ENCODE peak calls at places on chromosomes 5 and 9, in seven cellular contexts. P is right lobe of liver, H is Peyer's patch, T is body of pancreas, G is stomach, C is heart left ventricle, M is IMR-90. W is an unnamed sample.

GRCh38 chr9:121398374-121398773 is 28.3 kb upstream of the STOM start:
- DNase-seq in M (peak; percentile 100), P (no peak), T (no peak), G (no peak), C (no peak), H (no peak), W (peak; percentile 47)

GRCh38 chr9:14320272-14321245 is 6.6 kb upstream of the NFIB start:
- DNase-seq in P (no peak), G (peak; percentile 43), T (no peak), M (peak; percentile 95), C (no peak), H (no peak), W (no peak)

GRCh38 chr5:124824637-124825158 is 78.3 kb upstream of the ZNF608 start:
- DNase-seq in H (no peak), M (peak; percentile 85), P (no peak), C (no peak), T (peak; percentile 24), G (no peak), W (no peak)

GRCh38 chr5:142872795-142873194 is 102.6 kb downstream of the ARHGAP26 start:
- DNase-seq in M (peak; percentile 65), P (no peak), C (no peak), H (no peak), T (peak; percentile 81), G (peak; percentile 53), W (peak; percentile 63)

GRCh38 chr9:87381050-87381711 is 116.5 kb upstream of the DAPK1 start:
- DNase-seq in M (peak; percentile 18), G (no peak), P (no peak), H (no peak), T (no peak), C (no peak), W (no peak)

GRCh38 chr5:149372041-149372805 is 6.9 kb downstream of the IL17B start:
- DNase-seq in M (no peak), T (no peak), P (peak; percentile 21), C (no peak), G (no peak), H (no peak), W (no peak)

GRCh38 chr5:88829053-88829452 is 53.9 kb downstream of the MEF2C start:
- DNase-seq in H (peak; percentile 35), T (no peak), M (no peak), P (no peak), G (no peak), C (no peak), W (no peak)

GRCh38 chr5:107502711-107503110 is 168.0 kb downstream of the EFNA5 start:
- DNase-seq in G (no peak), M (no peak), P (no peak), H (no peak), C (no peak), T (no peak), W (no peak)

GRCh38 chr9:9498147-9498546 is 1114.7 kb downstream of the PTPRD start:
- DNase-seq in C (no peak), M (no peak), H (no peak), P (no peak), T (no peak), G (no peak), W (no peak)

GRCh38 chr9:106634183-106634582 is 228.8 kb upstream of the ZNF462 start:
- DNase-seq in G (no peak), M (no peak), T (no peak), H (no peak), P (no peak), C (no peak), W (no peak)

GRCh38 chr5:1660511-1660910 is 136.8 kb upstream of the LPCAT1 start:
- DNase-seq in M (no peak), H (peak; percentile 2), G (no peak), C (no peak), T (no peak), P (no peak), W (no peak)

GRCh38 chr9:438961-439768 is 224.5 kb downstream of the DOCK8 start:
- DNase-seq in T (no peak), M (no peak), P (no peak), H (no peak), G (no peak), C (no peak), W (no peak)

GRCh38 chr5:53815471-53815870 is 255.0 kb downstream of the NDUFS4 start:
- DNase-seq in T (no peak), G (no peak), P (no peak), H (no peak), C (no peak), M (no peak), W (no peak)

GRCh38 chr5:129904667-129905466 is 602 bp downstream of the CHSY3 start:
- DNase-seq in G (no peak), M (no peak), T (peak; percentile 15), H (no peak), P (peak; percentile 55), C (peak; percentile 26), W (no peak)

GRCh38 chr5:98928802-98929122 is at the start of gene CHD1:
- DNase-seq in H (peak; percentile 91), G (peak; percentile 95), T (peak; percentile 95), M (peak; percentile 94), P (peak; percentile 97), C (peak; percentile 97), W (peak; percentile 69)

GRCh38 chr5:148237795-148238194 is 530 bp upstream of the MARCOL start:
- DNase-seq in G (no peak), C (no peak), M (no peak), T (no peak), P (no peak), H (no peak), W (no peak)

GRCh38 chr5:138096363-138096762 is 12.5 kb downstream of the WNT8A start:
- DNase-seq in M (no peak), G (no peak), P (no peak), C (no peak), T (no peak), H (no peak), W (no peak)

GRCh38 chr9:2570615-2571479 is 50.7 kb upstream of the VLDLR start:
- DNase-seq in T (peak; percentile 96), G (peak; percentile 87), H (peak; percentile 21), P (peak; percentile 92), M (peak; percentile 62), C (peak; percentile 97), W (peak; percentile 26)

GRCh38 chr9:137441289-137441934 is at the start of gene ENTPD8:
- DNase-seq in T (peak; percentile 91), C (peak; percentile 28), M (no peak), P (peak; percentile 94), G (peak; percentile 82), H (no peak), W (no peak)

GRCh38 chr5:177405805-177406204 is 3.6 kb downstream of the F12 start:
- DNase-seq in C (peak; percentile 58), P (no peak), G (no peak), T (no peak), M (no peak), H (peak; percentile 74), W (no peak)

GRCh38 chr5:52827815-52828214 is 40.1 kb downstream of the ITGA1 start:
- DNase-seq in P (no peak), M (no peak), C (no peak), H (no peak), T (no peak), G (no peak), W (no peak)

GRCh38 chr5:2205185-2205585 is 322.5 kb upstream of the IRX4 start:
- DNase-seq in H (no peak), P (no peak), T (no peak), M (no peak), C (no peak), G (no peak), W (no peak)

GRCh38 chr5:159805021-159805420 is 111.3 kb upstream of the ADRA1B start:
- DNase-seq in G (no peak), P (no peak), H (no peak), T (no peak), M (no peak), C (no peak), W (no peak)

GRCh38 chr5:145244788-145245187 is 590.4 kb downstream of the PRELID2 start:
- DNase-seq in M (peak; percentile 66), T (no peak), H (no peak), P (no peak), C (no peak), G (no peak), W (no peak)

GRCh38 chr9:131275332-131276106 is 791 bp downstream of the FAM78A start:
- DNase-seq in T (no peak), M (no peak), P (no peak), C (peak; percentile 86), H (peak; percentile 60), G (no peak), W (no peak)
- TF ChIP-seq POLR2A in T (no peak), M (no peak), P (no peak), C (no peak), H (no peak), G (no peak), W (no peak)

GRCh38 chr9:99368341-99369326 is 146.6 kb downstream of the SEC61B start:
- DNase-seq in P (no peak), T (no peak), M (peak; percentile 83), G (no peak), H (no peak), C (peak; percentile 87), W (no peak)
- TF ChIP-seq POLR2A in P (no peak), T (no peak), M (peak; percentile 11), G (no peak), H (no peak), C (no peak), W (no peak)

DNA sequence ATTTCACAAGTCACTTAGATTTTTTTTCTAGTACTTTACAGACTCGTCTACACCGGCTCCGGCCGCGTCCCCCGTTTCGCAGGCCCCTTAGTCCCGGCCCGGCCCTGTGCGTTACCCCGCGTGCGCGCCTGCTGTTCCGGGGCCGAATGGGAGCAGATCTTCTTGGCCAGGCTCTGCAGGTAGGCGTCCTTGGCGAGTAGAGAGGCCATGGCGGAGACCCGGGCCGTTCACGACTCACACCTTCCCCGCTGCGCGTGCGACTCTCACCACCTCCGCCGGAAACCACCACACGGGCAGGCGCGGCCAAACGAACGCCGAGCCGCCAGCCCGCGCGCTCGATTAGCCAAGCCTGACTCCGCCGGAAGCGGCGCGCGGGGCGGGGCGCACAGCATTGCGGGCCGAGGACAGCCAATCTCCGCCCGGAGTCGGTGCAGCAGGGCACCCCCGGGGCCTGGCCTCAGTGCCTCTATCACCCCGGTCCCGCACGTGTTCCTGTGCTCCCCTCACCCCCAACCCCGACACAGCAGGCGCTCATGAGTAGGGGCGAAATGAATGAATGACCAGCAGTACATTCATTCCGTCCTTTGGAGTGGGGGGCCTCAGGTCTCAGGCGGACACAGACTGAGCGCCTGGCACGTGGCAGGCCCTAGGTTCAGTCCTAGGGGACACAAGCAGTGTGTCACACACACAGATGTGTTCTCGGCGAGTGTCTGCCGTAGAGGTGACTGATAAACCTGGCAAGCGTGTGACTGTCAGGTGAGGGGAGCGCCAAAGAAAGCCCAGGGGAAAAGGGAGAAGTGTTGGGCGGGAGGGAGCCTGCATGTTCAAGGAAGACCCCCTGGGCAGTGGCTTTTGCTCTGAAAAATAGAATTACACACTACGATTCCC is at the start of gene SURF6:
- DNase-seq in G (peak; percentile 93), H (peak; percentile 91), C (peak; percentile 93), M (peak; percentile 81), P (peak; percentile 94), T (peak; percentile 88), W (peak; percentile 93)
- TF ChIP-seq POLR2A in G (no peak), H (peak; percentile 67), C (no peak), M (peak; percentile 38), P (peak; percentile 63), T (peak; percentile 69), W (peak; percentile 59)

DNA sequence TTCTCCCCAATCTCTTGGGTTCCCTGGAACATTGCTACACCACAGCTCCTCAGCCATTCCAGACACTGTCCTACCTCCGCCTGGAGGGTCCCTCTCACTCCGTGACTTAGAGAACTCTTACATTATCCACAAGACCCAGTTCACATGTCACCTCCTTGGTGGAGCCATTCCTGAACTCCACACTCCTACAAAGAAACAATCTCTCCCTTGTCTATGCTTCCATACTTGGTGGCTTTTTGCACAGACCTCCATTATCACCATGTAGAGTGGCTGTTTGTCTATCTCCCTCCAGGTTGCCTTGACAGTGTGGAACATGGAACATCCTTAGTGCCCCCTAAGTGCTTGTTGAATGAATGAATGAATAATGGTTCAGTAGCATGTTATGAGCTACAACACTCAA is 105.9 kb downstream of the PAX5 start:
- DNase-seq in G (no peak), P (peak; percentile 14), M (no peak), C (no peak), H (no peak), T (no peak), W (no peak)
- TF ChIP-seq POLR2A in G (no peak), P (no peak), M (no peak), C (no peak), H (no peak), T (no peak), W (no peak)

W was measured in H54.